ENCODE peak calls at places on chromosomes 7 and 10, in four cellular contexts. One of them, this sample, is unnamed.

GRCh38 chr10:89207801-89208551 is 859 bp upstream of the CH25H start:
- DNase-seq in HCT116: no peak
- DNase-seq in HepG2: no peak
- DNase-seq in K562: no peak
- DNase-seq in this sample: peak

GRCh38 chr7:123662293-123662692 is 6.6 kb downstream of the LMOD2 start:
- DNase-seq in HCT116: no peak
- DNase-seq in HepG2: no peak
- DNase-seq in K562: no peak
- DNase-seq in this sample: no peak

GRCh38 chr7:79876769-79877362 is 257.8 kb upstream of the GNAI1 start:
- DNase-seq in HCT116: no peak
- DNase-seq in HepG2: no peak
- DNase-seq in K562: no peak
- DNase-seq in this sample: peak

GRCh38 chr10:124639206-124639605 is 105.0 kb downstream of the FAM53B start:
- DNase-seq in HCT116: no peak
- DNase-seq in HepG2: no peak
- DNase-seq in K562: no peak
- DNase-seq in this sample: no peak

GRCh38 chr7:13981070-13981469 is 8.4 kb downstream of the ETV1 start:
- DNase-seq in HCT116: peak
- DNase-seq in HepG2: no peak
- DNase-seq in K562: peak
- DNase-seq in this sample: peak

GRCh38 chr7:71735961-71736556 is 604.1 kb downstream of the GALNT17 start:
- DNase-seq in HCT116: peak
- DNase-seq in HepG2: peak
- DNase-seq in K562: peak
- DNase-seq in this sample: peak

GRCh38 chr7:35695987-35696386 is 1.1 kb upstream of the HERPUD2 start:
- DNase-seq in HCT116: no peak
- DNase-seq in HepG2: no peak
- DNase-seq in K562: no peak
- DNase-seq in this sample: no peak

GRCh38 chr7:33986951-33987948 is 81.9 kb downstream of the BMPER start:
- DNase-seq in HCT116: peak
- DNase-seq in HepG2: peak
- DNase-seq in K562: no peak
- DNase-seq in this sample: peak

GRCh38 chr7:127447326-127447945 is 54.9 kb upstream of the ZNF800 start:
- DNase-seq in HCT116: peak
- DNase-seq in HepG2: peak
- DNase-seq in K562: peak
- DNase-seq in this sample: peak

GRCh38 chr7:151552352-151553028 is 32.8 kb upstream of the RHEB start:
- DNase-seq in HCT116: no peak
- DNase-seq in HepG2: no peak
- DNase-seq in K562: no peak
- DNase-seq in this sample: no peak

GRCh38 chr7:134818568-134819345 is 39.3 kb downstream of the CALD1 start:
- DNase-seq in HCT116: no peak
- DNase-seq in HepG2: no peak
- DNase-seq in K562: no peak
- DNase-seq in this sample: no peak

GRCh38 chr7:121503730-121504129 is 107.6 kb upstream of the FAM3C start:
- DNase-seq in HCT116: no peak
- DNase-seq in HepG2: no peak
- DNase-seq in K562: no peak
- DNase-seq in this sample: no peak

GRCh38 chr10:23172429-23172828 is 19.7 kb upstream of the PTF1A start:
- DNase-seq in HCT116: no peak
- DNase-seq in HepG2: no peak
- DNase-seq in K562: no peak
- DNase-seq in this sample: no peak

GRCh38 chr7:117041007-117041406 is 87.7 kb downstream of the ST7 start:
- DNase-seq in HCT116: no peak
- DNase-seq in HepG2: no peak
- DNase-seq in K562: no peak
- DNase-seq in this sample: no peak

GRCh38 chr7:134831862-134832261 is 52.4 kb downstream of the CALD1 start:
- DNase-seq in HCT116: no peak
- DNase-seq in HepG2: no peak
- DNase-seq in K562: peak
- DNase-seq in this sample: no peak

GRCh38 chr10:30553625-30554442 is 75.7 kb downstream of the LYZL2 start:
- DNase-seq in HCT116: no peak
- DNase-seq in HepG2: peak
- DNase-seq in K562: peak
- DNase-seq in this sample: no peak

GRCh38 chr10:570631-571565 is 118.6 kb downstream of the DIP2C start:
- DNase-seq in HCT116: no peak
- DNase-seq in HepG2: no peak
- DNase-seq in K562: no peak
- DNase-seq in this sample: no peak

GRCh38 chr10:110273474-110273873 is 31.2 kb downstream of the SMNDC1 start:
- DNase-seq in HCT116: no peak
- DNase-seq in HepG2: peak
- DNase-seq in K562: no peak
- DNase-seq in this sample: no peak

GRCh38 chr10:122374859-122375721 is 582 bp downstream of the PLEKHA1 start:
- DNase-seq in HCT116: peak
- DNase-seq in HepG2: peak
- DNase-seq in K562: peak
- DNase-seq in this sample: no peak

GRCh38 chr7:2814186-2814530 is 29.9 kb downstream of the GNA12 start:
- DNase-seq in HCT116: no peak
- DNase-seq in HepG2: no peak
- DNase-seq in K562: no peak
- DNase-seq in this sample: no peak

DNA sequence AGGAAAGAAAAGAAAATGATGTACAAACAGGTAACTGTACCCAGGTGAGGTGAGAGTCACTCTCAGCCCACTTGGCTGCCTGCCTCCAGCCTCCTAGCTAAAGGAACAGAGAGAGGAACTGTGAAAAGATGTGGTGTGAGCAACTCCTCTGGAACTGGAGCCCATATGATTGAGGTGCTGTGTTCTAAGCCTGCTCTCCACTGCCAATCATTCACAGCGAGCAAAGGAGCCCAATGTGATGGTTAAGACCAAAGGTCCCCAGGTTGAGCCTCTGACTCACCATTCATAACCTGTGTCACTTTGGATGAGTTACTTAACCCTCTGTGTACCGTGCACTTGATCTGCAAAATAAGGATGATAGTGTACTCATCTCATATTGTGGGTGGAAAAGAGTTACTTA is 868.1 kb upstream of the AUTS2 start:
- DNase-seq in HCT116: no peak
- DNase-seq in HepG2: peak
- DNase-seq in K562: no peak
- DNase-seq in this sample: no peak
- TF ChIP-seq TCF7L2 in HCT116: no peak
- TF ChIP-seq TCF7L2 in HepG2: no peak
- TF ChIP-seq TCF7L2 in K562: no peak
- TF ChIP-seq TCF7L2 in this sample: no peak

DNA sequence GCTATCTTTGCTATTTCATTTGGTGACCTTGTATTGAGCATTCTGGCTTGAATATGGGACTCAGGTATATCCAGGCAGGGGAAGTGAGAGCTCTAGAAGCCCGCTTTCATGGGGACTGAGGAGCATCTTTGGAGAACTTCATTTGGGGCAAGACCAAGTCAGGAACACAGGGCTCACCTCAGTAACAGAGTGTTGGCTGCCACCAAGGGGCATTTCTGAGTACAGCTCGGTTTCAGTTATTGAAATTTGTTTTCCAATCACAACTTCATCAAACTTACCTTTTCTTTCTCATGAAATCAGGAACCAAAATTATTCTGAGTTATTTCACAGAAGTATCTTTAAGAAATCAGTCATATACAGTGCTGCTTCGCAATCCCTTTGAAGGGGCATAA is 337.2 kb downstream of the C7orf25 start:
- DNase-seq in HCT116: no peak
- DNase-seq in HepG2: no peak
- DNase-seq in K562: no peak
- DNase-seq in this sample: no peak
- H3K4me3 ChIP-seq in HCT116: no peak
- H3K4me3 ChIP-seq in HepG2: no peak
- H3K4me3 ChIP-seq in K562: no peak
- H3K4me3 ChIP-seq in this sample: no peak

GRCh38 chr10:64617071-64617470 is 1095.9 kb downstream of the REEP3 start:
- DNase-seq in HCT116: no peak
- DNase-seq in HepG2: no peak
- DNase-seq in K562: no peak
- DNase-seq in this sample: no peak
- TF ChIP-seq TCF7L2 in HCT116: no peak
- TF ChIP-seq TCF7L2 in HepG2: no peak
- TF ChIP-seq TCF7L2 in K562: no peak
- TF ChIP-seq TCF7L2 in this sample: no peak

GRCh38 chr10:26479766-26480492 is 41.8 kb downstream of the APBB1IP start:
- DNase-seq in HCT116: no peak
- DNase-seq in HepG2: no peak
- DNase-seq in K562: no peak
- DNase-seq in this sample: no peak

GRCh38 chr10:26478061-26478460 is 39.9 kb downstream of the APBB1IP start:
- DNase-seq in HCT116: no peak
- DNase-seq in HepG2: no peak
- DNase-seq in K562: no peak
- DNase-seq in this sample: no peak

GRCh38 chr10:26481914-26482550 is 43.9 kb downstream of the APBB1IP start:
- DNase-seq in HCT116: no peak
- DNase-seq in HepG2: no peak
- DNase-seq in K562: no peak
- DNase-seq in this sample: no peak

GRCh38 chr10:26483554-26483953 is 45.4 kb downstream of the APBB1IP start:
- DNase-seq in HCT116: no peak
- DNase-seq in HepG2: peak
- DNase-seq in K562: no peak
- DNase-seq in this sample: no peak

DNA sequence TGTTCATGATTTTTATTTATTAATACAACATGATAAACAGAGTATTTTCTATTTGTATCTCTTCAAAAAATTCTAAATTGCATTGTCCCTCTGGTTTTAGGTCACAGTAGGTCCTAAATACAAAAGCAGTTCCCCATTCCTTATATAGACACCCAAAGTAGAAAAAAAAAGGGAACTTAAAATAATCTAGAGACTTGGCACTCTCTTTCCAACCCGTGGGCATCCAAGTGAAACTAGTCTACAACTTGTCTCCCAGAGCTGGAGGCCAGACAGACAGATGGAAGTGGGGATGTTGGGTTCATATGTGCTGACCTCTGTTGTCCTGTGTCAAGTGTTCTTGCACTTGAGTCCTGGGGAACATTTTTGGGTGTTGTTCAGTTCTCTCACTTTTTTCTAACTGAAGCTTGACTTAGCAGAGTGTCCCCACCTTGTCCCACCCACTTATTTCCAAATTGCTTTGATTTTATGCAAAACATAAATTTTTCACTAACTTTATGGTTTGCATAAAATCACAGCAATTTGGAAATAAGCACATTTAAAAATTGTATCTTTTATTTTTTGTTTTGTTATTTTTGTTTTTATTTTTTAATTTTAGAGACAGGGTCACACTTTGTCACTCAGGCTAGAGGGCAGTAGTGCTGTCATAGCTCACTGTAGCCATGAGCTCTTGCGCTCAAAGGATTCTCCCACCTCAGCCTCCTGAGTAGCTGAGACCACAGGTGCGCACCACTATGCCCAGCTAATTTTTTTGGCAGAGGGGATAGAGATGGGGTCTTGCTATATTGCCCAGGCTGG is 43.0 kb downstream of the APBB1IP start:
- DNase-seq in HCT116: no peak
- DNase-seq in HepG2: no peak
- DNase-seq in K562: no peak
- DNase-seq in this sample: no peak
- H3K4me3 ChIP-seq in HCT116: no peak
- H3K4me3 ChIP-seq in HepG2: no peak
- H3K4me3 ChIP-seq in K562: no peak
- H3K4me3 ChIP-seq in this sample: no peak

GRCh38 chr10:61975107-61975932 is 73.8 kb downstream of the ARID5B start:
- DNase-seq in HCT116: no peak
- DNase-seq in HepG2: no peak
- DNase-seq in K562: peak
- DNase-seq in this sample: no peak
- TF ChIP-seq TCF7L2 in HCT116: no peak
- TF ChIP-seq TCF7L2 in HepG2: no peak
- TF ChIP-seq TCF7L2 in K562: no peak
- TF ChIP-seq TCF7L2 in this sample: no peak

GRCh38 chr7:27236053-27236410 is 6.6 kb upstream of the EVX1 start:
- DNase-seq in HCT116: no peak
- DNase-seq in HepG2: no peak
- DNase-seq in K562: no peak
- DNase-seq in this sample: no peak
- H3K4me3 ChIP-seq in HCT116: peak
- H3K4me3 ChIP-seq in HepG2: no peak
- H3K4me3 ChIP-seq in K562: no peak
- H3K4me3 ChIP-seq in this sample: peak

GRCh38 chr10:127576011-127576410 is 26.9 kb downstream of the NPS start:
- DNase-seq in HCT116: no peak
- DNase-seq in HepG2: no peak
- DNase-seq in K562: no peak
- DNase-seq in this sample: no peak
- TF ChIP-seq TCF7L2 in HCT116: no peak
- TF ChIP-seq TCF7L2 in HepG2: no peak
- TF ChIP-seq TCF7L2 in K562: no peak
- TF ChIP-seq TCF7L2 in this sample: no peak

GRCh38 chr7:139918488-139918887 is 89.4 kb downstream of the TBXAS1 start:
- DNase-seq in HCT116: no peak
- DNase-seq in HepG2: no peak
- DNase-seq in K562: peak
- DNase-seq in this sample: no peak
- H3K4me3 ChIP-seq in HCT116: no peak
- H3K4me3 ChIP-seq in HepG2: no peak
- H3K4me3 ChIP-seq in K562: no peak
- H3K4me3 ChIP-seq in this sample: no peak

This sample was measured in Panc1.